ENCODE peak calls at places on chromosomes 7 and 10, in nine cellular contexts. T is BE2C, U is Calu3, B is fibroblast of lung, L is GM06990, Y is retinal pigment epithelial cell, Q is omental fat pad, C is natural killer cell, W is psoas muscle. H is an unnamed sample.
A peak's percentile ranks its signal among the peaks of the same experiment; 100 is the strongest.

GRCh38 chr10:51000164-51000563 is 74.1 kb upstream of the PRKG1 start:
- DNase-seq in T (no peak), U (no peak), B (peak; percentile 87), L (no peak), Y (no peak), Q (no peak), C (no peak), W (no peak), H (no peak)

GRCh38 chr7:50210706-50211115 is 93.8 kb upstream of the IKZF1 start:
- DNase-seq in T (no peak), U (no peak), B (no peak), L (no peak), Y (no peak), Q (no peak), C (no peak), W (no peak), H (no peak)

GRCh38 chr10:127145173-127145572 is 51.2 kb downstream of the INSYN2A start:
- DNase-seq in T (no peak), U (no peak), B (peak; percentile 50), L (no peak), Y (no peak), Q (no peak), C (no peak), W (no peak), H (no peak)

GRCh38 chr7:41292457-41292856 is 410.4 kb downstream of the INHBA start:
- DNase-seq in T (no peak), U (no peak), B (no peak), L (no peak), Y (no peak), Q (no peak), C (no peak), W (no peak), H (no peak)

GRCh38 chr7:74587435-74588126 is 69.9 kb upstream of the GTF2I start:
- DNase-seq in T (peak; percentile 95), U (peak; percentile 75), B (peak; percentile 88), L (peak; percentile 86), Y (peak; percentile 93), Q (peak; percentile 75), C (no peak), W (peak; percentile 90), H (no peak)

GRCh38 chr10:117175215-117175900 is 21.9 kb upstream of the KCNK18 start:
- DNase-seq in T (peak; percentile 25), U (no peak), B (no peak), L (peak; percentile 48), Y (no peak), Q (no peak), C (no peak), W (peak; percentile 25), H (no peak)

GRCh38 chr7:15674586-15674985 is 11.9 kb downstream of the MEOX2 start:
- DNase-seq in T (no peak), U (no peak), B (peak; percentile 29), L (no peak), Y (no peak), Q (no peak), C (no peak), W (no peak), H (no peak)

GRCh38 chr7:101936223-101936611 is 118.8 kb downstream of the CUX1 start:
- DNase-seq in T (no peak), U (no peak), B (no peak), L (no peak), Y (no peak), Q (no peak), C (no peak), W (no peak), H (no peak)

GRCh38 chr7:103447073-103447960 is 1.3 kb upstream of the SLC26A5 start:
- DNase-seq in T (peak; percentile 76), U (peak; percentile 60), B (peak; percentile 49), L (peak; percentile 19), Y (peak; percentile 10), Q (no peak), C (no peak), W (no peak), H (peak; percentile 59)

GRCh38 chr10:100739516-100740368 is 5.6 kb upstream of the PAX2 start:
- DNase-seq in T (no peak), U (peak; percentile 39), B (no peak), L (no peak), Y (no peak), Q (no peak), C (no peak), W (no peak), H (no peak)

DNA sequence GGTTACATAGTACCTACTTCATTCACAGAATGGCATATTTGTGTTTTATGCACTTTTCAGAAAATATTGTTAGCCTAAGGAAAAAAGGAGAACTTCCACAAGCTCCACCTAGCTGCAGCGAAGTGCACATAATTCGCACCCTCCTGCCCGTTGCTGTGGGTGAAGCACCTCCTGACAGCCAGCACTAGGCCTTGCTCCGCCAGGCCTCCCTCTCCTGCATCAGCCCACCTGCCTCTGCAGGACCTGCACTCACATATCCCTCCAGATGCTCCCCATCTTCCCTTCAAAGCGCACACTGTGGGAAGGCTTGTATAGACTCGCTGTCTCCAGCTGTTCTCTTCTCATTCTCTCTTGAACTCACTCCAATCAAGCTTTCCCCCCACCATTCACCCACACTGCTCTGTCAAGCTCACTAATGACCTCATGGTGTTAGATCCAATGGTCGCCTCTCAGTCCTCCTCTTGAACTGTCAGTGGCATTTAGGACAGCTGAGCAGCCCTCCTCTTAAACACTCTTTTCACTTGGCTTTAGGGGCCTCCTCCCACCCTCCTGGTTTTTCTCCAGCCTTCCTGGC is 20.7 kb upstream of the GRID1 start:
- DNase-seq in T (no peak), U (no peak), B (no peak), L (no peak), Y (no peak), Q (no peak), C (no peak), W (no peak), H (no peak)
- TF ChIP-seq CTCF in T (no peak), U (no peak), B (peak; percentile 19), L (no peak), Y (peak; percentile 16), Q (no peak), C (no peak), W (no peak), H (no peak)

GRCh38 chr10:103514244-103514643 is 20.7 kb downstream of the NEURL1 start:
- DNase-seq in T (no peak), U (no peak), B (no peak), L (no peak), Y (no peak), Q (no peak), C (no peak), W (no peak), H (peak; percentile 26)

GRCh38 chr10:103512166-103512565 is 18.7 kb downstream of the NEURL1 start:
- DNase-seq in T (no peak), U (no peak), B (no peak), L (no peak), Y (no peak), Q (no peak), C (no peak), W (no peak), H (no peak)

GRCh38 chr10:103513383-103514060 is 20.0 kb downstream of the NEURL1 start:
- DNase-seq in T (no peak), U (no peak), B (no peak), L (no peak), Y (no peak), Q (no peak), C (no peak), W (no peak), H (no peak)

GRCh38 chr10:103510791-103511757 is 17.6 kb downstream of the NEURL1 start:
- DNase-seq in T (no peak), U (no peak), B (no peak), L (no peak), Y (no peak), Q (no peak), C (no peak), W (no peak), H (peak; percentile 13)

GRCh38 chr10:103512591-103513382 is 19.3 kb downstream of the NEURL1 start:
- DNase-seq in T (no peak), U (peak; percentile 47), B (no peak), L (no peak), Y (no peak), Q (no peak), C (no peak), W (no peak), H (no peak)
- TF ChIP-seq CTCF in T (no peak), U (no peak), B (no peak), L (no peak), Y (no peak), Q (no peak), C (no peak), W (no peak), H (no peak)

DNA sequence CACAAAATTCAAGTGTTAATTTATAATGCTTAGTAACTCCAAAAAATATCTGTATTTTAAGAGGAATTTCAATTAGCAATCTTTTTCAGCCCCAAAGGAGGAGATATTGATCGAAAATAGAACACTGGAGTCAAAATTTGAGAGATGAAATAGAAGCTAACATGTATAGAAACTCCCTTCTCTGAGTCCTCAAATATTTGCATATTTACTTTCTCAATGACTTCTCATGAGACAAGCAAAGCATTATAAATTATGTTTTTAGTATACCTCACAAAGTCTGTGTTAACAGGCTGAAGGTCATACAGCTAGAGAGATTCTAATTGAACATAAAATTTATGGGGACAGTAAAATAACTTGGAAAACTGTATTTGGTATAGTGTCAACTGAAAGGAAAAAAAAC is 260.5 kb downstream of the GPAM start:
- DNase-seq in T (no peak), U (no peak), B (no peak), L (no peak), Y (no peak), Q (no peak), C (no peak), W (no peak), H (no peak)
- TF ChIP-seq CTCF in T (no peak), U (no peak), B (no peak), L (no peak), Y (no peak), Q (no peak), C (no peak), W (no peak), H (no peak)

DNA sequence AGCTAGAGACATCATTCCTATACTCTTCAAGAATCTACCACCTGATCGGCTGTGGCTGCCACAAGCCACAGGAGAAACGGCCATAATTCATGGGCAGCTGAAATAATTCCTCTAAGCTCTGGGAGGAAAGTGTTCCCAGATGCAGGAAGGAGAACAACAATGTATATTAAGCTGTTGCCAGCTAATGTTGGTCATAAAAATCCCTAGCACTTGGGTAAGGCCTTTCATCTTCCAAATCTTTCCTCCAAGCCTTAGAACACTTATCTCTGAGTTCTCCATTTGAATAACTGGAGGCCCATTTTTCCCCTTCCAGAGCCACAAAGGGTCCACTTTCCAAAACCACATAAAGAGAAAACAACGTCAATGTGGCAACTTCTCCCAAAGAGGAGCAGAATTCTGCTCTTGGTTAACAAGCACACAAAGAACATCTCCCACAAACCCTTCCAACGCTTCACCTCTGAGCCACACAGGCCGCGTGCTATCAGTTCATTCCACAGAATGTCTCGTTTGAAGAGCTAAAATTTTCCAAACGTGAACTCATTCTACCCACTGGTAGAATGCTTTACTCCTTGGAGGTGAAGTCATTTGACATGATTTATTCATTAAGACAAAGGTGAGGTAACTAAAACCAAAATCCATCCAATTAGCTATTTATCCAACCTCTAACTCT is 11.2 kb downstream of the KCNMA1 start:
- DNase-seq in T (no peak), U (no peak), B (no peak), L (no peak), Y (no peak), Q (no peak), C (no peak), W (no peak), H (no peak)
- TF ChIP-seq CTCF in T (no peak), U (no peak), B (no peak), L (no peak), Y (no peak), Q (no peak), C (no peak), W (no peak), H (no peak)